ENCODE peak calls at places on chromosomes 7 and 10, in eight cellular contexts. Q, Y, B, F, D, N, X and P are unnamed samples.

GRCh38 chr10:117476281-117476680 is 66.3 kb upstream of the EMX2 start:
- DNase-seq in Y (no peak), X (no peak), N (no peak), B (no peak), F (no peak), D (no peak), Q (no peak), P (no peak)

GRCh38 chr7:101538596-101539459 is 90.3 kb downstream of the MYL10 start:
- DNase-seq in X (peak; percentile 81), F (peak; percentile 74), Y (peak; percentile 69), N (peak; percentile 33), B (peak; percentile 82), D (peak; percentile 37), Q (peak; percentile 90), P (peak; percentile 78)

GRCh38 chr7:95684037-95684436 is 87.7 kb upstream of the PDK4 start:
- DNase-seq in Y (no peak), X (no peak), Q (peak; percentile 18), F (no peak), N (peak; percentile 14), D (peak; percentile 50), B (no peak), P (no peak)

GRCh38 chr10:66990431-66990830 is 64.6 kb downstream of the LRRTM3 start:
- DNase-seq in F (no peak), D (no peak), B (no peak), X (no peak), Q (no peak), Y (no peak), N (no peak), P (no peak)

GRCh38 chr7:101133621-101134398 is 6.9 kb downstream of the SERPINE1 start:
- DNase-seq in Y (no peak), N (no peak), X (no peak), B (no peak), F (no peak), D (peak; percentile 33), Q (no peak), P (no peak)

GRCh38 chr7:6268023-6268908 is 4.2 kb downstream of the CYTH3 start:
- DNase-seq in N (no peak), Y (no peak), F (no peak), X (no peak), B (no peak), D (no peak), Q (no peak), P (no peak)

GRCh38 chr10:51878695-51879094 is 179.3 kb upstream of the CSTF2T start:
- DNase-seq in X (no peak), Q (no peak), N (no peak), F (no peak), B (no peak), Y (no peak), D (no peak), P (no peak)

GRCh38 chr7:97752215-97752614 is 20.3 kb downstream of the TAC1 start:
- DNase-seq in X (no peak), B (no peak), N (no peak), D (no peak), F (no peak), Q (no peak), Y (no peak), P (no peak)

GRCh38 chr10:86022906-86023305 is 343.7 kb downstream of the GRID1 start:
- DNase-seq in F (no peak), Q (no peak), B (no peak), Y (no peak), X (no peak), D (no peak), N (no peak), P (no peak)

GRCh38 chr10:99711129-99711719 is 20.7 kb downstream of the COX15 start:
- DNase-seq in Q (peak; percentile 16), B (peak; percentile 30), F (no peak), D (peak; percentile 87), X (no peak), Y (peak; percentile 29), N (peak; percentile 23), P (peak; percentile 56)

GRCh38 chr10:90930971-90931841 is 10.3 kb upstream of the ANKRD1 start:
- DNase-seq in B (no peak), Q (peak; percentile 54), F (no peak), X (no peak), Y (no peak), N (peak; percentile 63), D (peak; percentile 98), P (no peak)

GRCh38 chr7:125084196-125084595 is 154.6 kb upstream of the POT1 start:
- DNase-seq in N (no peak), B (no peak), Q (no peak), F (no peak), D (peak; percentile 36), X (no peak), Y (no peak), P (no peak)

GRCh38 chr10:121598261-121599249 is at the start of gene FGFR2:
- DNase-seq in N (peak; percentile 69), D (peak; percentile 5), X (peak; percentile 82), B (peak; percentile 78), F (peak; percentile 82), Q (peak; percentile 82), Y (peak; percentile 87), P (peak; percentile 12)

GRCh38 chr7:135207739-135208416 is 3.4 kb downstream of the WDR91 start:
- DNase-seq in Q (no peak), B (no peak), F (no peak), X (no peak), D (no peak), Y (no peak), N (no peak), P (no peak)

GRCh38 chr7:94130716-94131115 is 126.6 kb upstream of the BET1 start:
- DNase-seq in N (no peak), F (no peak), Y (no peak), D (no peak), Q (no peak), B (no peak), X (no peak), P (no peak)

GRCh38 chr7:95527033-95527775 is 41.5 kb downstream of the ASB4 start:
- DNase-seq in Y (no peak), N (peak; percentile 65), Q (peak; percentile 73), F (no peak), B (peak; percentile 41), X (peak; percentile 67), D (peak; percentile 63), P (peak; percentile 4)

GRCh38 chr10:71303569-71303907 is 15.5 kb upstream of the SLC29A3 start:
- DNase-seq in N (no peak), F (no peak), B (no peak), Q (no peak), X (no peak), D (no peak), Y (no peak), P (no peak)

GRCh38 chr7:123208793-123209192 is 9.0 kb upstream of the SLC13A1 start:
- DNase-seq in D (peak; percentile 26), B (no peak), Q (no peak), F (no peak), X (no peak), N (no peak), Y (no peak), P (no peak)
- TF ChIP-seq CTCF in D (peak; percentile 38), B (no peak), Q (no peak), F (peak; percentile 36), X (peak; percentile 57), N (peak; percentile 51), Y (peak; percentile 18), P (no peak)

DNA sequence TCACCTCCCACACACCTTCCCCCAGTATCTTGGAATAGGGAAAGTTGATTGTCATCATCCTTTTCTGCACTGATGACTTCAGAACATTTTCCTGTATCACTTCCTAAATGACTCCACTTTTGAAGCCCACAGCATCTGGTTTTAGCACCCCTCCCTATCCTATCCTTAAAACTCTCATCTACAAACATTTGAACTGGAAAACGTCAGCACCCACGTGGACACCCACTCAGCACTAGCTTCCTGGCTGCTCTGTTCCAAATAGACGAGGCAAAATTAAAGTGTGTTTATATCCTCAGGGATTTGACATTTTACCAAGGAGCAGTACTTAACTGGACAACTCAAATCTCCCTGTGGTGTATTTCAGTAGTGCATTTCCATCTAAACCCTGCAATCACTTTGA is 73.9 kb downstream of the REEP3 start:
- DNase-seq in F (no peak), X (no peak), Q (no peak), B (no peak), N (peak; percentile 64), Y (no peak), D (peak; percentile 15), P (no peak)
- TF ChIP-seq CTCF in F (no peak), X (no peak), Q (no peak), B (no peak), N (peak; percentile 45), Y (no peak), D (no peak), P (no peak)

DNA sequence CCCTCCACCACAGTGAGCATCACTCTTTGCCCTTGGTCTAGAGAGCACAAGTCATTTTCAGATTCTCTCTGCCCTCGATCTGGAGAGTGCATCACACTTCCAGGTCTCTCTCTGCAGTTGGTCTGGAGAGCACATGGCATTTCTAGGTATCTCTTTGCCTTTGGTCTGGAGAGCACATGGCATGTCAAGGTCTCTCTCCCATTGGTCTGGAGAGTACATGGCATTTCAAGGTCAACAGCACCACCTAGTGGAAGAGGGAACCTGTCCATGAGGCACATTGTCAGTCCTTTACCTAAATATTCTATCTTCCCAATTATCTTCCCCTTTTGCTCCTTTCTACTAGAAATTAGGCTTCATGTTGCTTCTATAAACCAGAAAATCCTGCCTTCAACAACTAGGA is 1139.4 kb downstream of the XPNPEP1 start:
- DNase-seq in B (peak; percentile 11), N (no peak), F (no peak), Q (peak; percentile 2), X (peak; percentile 3), Y (peak; percentile 30), D (peak; percentile 53), P (peak; percentile 48)
- TF ChIP-seq CTCF in B (peak; percentile 86), N (peak; percentile 11), F (peak; percentile 48), Q (peak; percentile 26), X (peak; percentile 59), Y (peak; percentile 37), D (peak; percentile 37), P (peak; percentile 38)

GRCh38 chr7:120735791-120736190 is 122.2 kb downstream of the TSPAN12 start:
- DNase-seq in Q (no peak), F (no peak), N (no peak), B (no peak), D (peak; percentile 36), X (no peak), Y (no peak), P (no peak)

GRCh38 chr7:120731276-120731675 is 126.7 kb downstream of the TSPAN12 start:
- DNase-seq in Y (no peak), B (no peak), D (no peak), N (no peak), X (no peak), F (no peak), Q (no peak), P (no peak)

GRCh38 chr7:120733835-120734234 is 124.1 kb downstream of the TSPAN12 start:
- DNase-seq in D (no peak), Q (no peak), Y (no peak), B (no peak), N (no peak), F (no peak), X (no peak), P (no peak)

GRCh38 chr7:120732256-120732655 is 125.7 kb downstream of the TSPAN12 start:
- DNase-seq in N (no peak), X (no peak), Q (no peak), Y (no peak), B (no peak), D (peak; percentile 11), F (no peak), P (no peak)

DNA sequence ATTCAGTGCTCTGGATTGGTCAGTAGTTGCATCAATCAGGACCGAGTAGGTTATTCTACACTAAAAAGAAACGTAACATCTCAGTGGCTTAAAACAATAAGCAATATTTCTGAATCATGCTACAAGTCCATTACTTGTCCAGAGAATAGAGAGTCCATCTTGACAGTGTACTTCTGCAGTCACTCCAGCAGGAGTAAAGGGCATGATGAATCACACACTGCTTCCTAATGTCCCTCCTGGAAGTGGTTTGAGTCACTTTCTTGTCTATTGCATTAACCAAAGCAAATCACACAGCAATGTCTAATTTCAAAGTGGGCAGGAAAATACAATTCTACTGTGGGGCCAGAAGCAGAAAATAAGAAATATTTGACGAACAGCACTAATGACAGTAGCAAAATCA is 124.8 kb downstream of the TSPAN12 start:
- DNase-seq in D (peak; percentile 49), N (no peak), Y (no peak), F (no peak), Q (peak; percentile 5), X (no peak), B (no peak), P (no peak)
- TF ChIP-seq CTCF in D (no peak), N (no peak), Y (no peak), F (no peak), Q (no peak), X (no peak), B (no peak), P (no peak)